ENCODE peak calls at places on chromosomes 13 and 19, in four cellular contexts. V is left lung; G is lung; K is CD8-positive, alpha-beta T cell. S is an unnamed sample.

GRCh38 chr19:29457413-29457812 is 68.4 kb upstream of the VSTM2B start:
- DNase-seq in V (no peak), G (no peak), K (no peak), S (no peak)

GRCh38 chr13:108948269-108948671 is 318.9 kb downstream of the MYO16 start:
- DNase-seq in K (no peak), V (no peak), G (no peak), S (no peak)

GRCh38 chr13:109058071-109058470 is 428.7 kb downstream of the MYO16 start:
- DNase-seq in V (no peak), G (no peak), K (no peak), S (no peak)

GRCh38 chr13:42760949-42761348 is 20.4 kb upstream of the FAM216B start:
- DNase-seq in K (no peak), G (no peak), V (no peak), S (no peak)

GRCh38 chr13:67515895-67516294 is 285.8 kb upstream of the PCDH9 start:
- DNase-seq in K (no peak), V (no peak), G (no peak), S (no peak)

GRCh38 chr13:42041684-42042035 is 6.8 kb upstream of the DGKH start:
- DNase-seq in K (no peak), G (peak; percentile 62), V (peak; percentile 78), S (peak; percentile 80)

GRCh38 chr19:31135841-31136240 is 213.4 kb downstream of the TSHZ3 start:
- DNase-seq in K (no peak), G (no peak), V (no peak), S (no peak)

GRCh38 chr19:55678121-55678671 is 3.2 kb downstream of the EPN1 start:
- DNase-seq in G (no peak), K (no peak), V (peak; percentile 81), S (peak; percentile 41)

GRCh38 chr19:40139533-40140287 is 49.0 kb upstream of the ZNF780A start:
- DNase-seq in G (no peak), V (no peak), K (no peak), S (no peak)

GRCh38 chr19:6577410-6578125 is 13.4 kb downstream of the CD70 start:
- DNase-seq in V (no peak), G (no peak), K (no peak), S (no peak)

GRCh38 chr13:107266657-107267056 is 698.7 kb upstream of the ARGLU1 start:
- DNase-seq in G (no peak), K (no peak), V (no peak), S (no peak)

GRCh38 chr13:64633948-64634347 is 2596.2 kb downstream of the PCDH9 start:
- DNase-seq in K (no peak), G (no peak), V (no peak), S (no peak)

GRCh38 chr19:11736696-11737095 is 2.0 kb downstream of the ZNF823 start:
- DNase-seq in V (no peak), G (peak; percentile 28), K (no peak), S (no peak)

GRCh38 chr19:37468961-37469777 is at the start of gene ZNF570:
- DNase-seq in V (peak; percentile 94), G (peak; percentile 89), K (peak; percentile 91), S (peak; percentile 25)

GRCh38 chr13:25375727-25376358 is 4.1 kb downstream of the ATP8A2 start:
- DNase-seq in V (no peak), K (peak; percentile 27), G (peak; percentile 33), S (no peak)

GRCh38 chr13:79483302-79483701 is 2.3 kb downstream of the NDFIP2 start:
- DNase-seq in G (no peak), V (no peak), K (no peak), S (no peak)

GRCh38 chr19:17753976-17754375 is 2.7 kb downstream of the FCHO1 start:
- DNase-seq in G (no peak), V (no peak), K (no peak), S (no peak)

GRCh38 chr13:112561478-112561877 is 26.5 kb downstream of the TUBGCP3 start:
- DNase-seq in G (no peak), V (no peak), K (no peak), S (no peak)

GRCh38 chr19:18161691-18162039 is 8.7 kb downstream of the PIK3R2 start:
- DNase-seq in V (no peak), G (no peak), K (no peak), S (no peak)

GRCh38 chr13:28392896-28393295 is 102.0 kb downstream of the FLT1 start:
- DNase-seq in V (no peak), K (no peak), G (no peak), S (no peak)

GRCh38 chr13:106033634-106034033 is 501.8 kb downstream of the EFNB2 start:
- DNase-seq in G (no peak), K (no peak), V (no peak), S (no peak)

GRCh38 chr19:46766569-46767317 is 20.5 kb upstream of the STRN4 start:
- DNase-seq in K (peak; percentile 66), V (peak; percentile 82), G (no peak), S (no peak)

GRCh38 chr19:2232286-2233151 is 3.6 kb downstream of the PLEKHJ1 start:
- DNase-seq in V (no peak), G (no peak), K (no peak), S (no peak)

GRCh38 chr13:107202371-107203023 is 634.6 kb upstream of the ARGLU1 start:
- DNase-seq in K (no peak), V (no peak), G (peak; percentile 37), S (no peak)

GRCh38 chr13:76723551-76724232 is 162.5 kb downstream of the KCTD12 start:
- DNase-seq in V (no peak), G (peak; percentile 30), K (peak; percentile 17), S (no peak)

GRCh38 chr13:110421696-110422395 is 114.8 kb downstream of the COL4A2 start:
- DNase-seq in G (no peak), K (no peak), V (no peak), S (no peak)

GRCh38 chr13:42571895-42572294 is 2.1 kb upstream of the TNFSF11 start:
- DNase-seq in V (no peak), G (no peak), K (no peak), S (no peak)

GRCh38 chr19:54481326-54481930 is 8.3 kb upstream of the CDC42EP5 start:
- DNase-seq in V (no peak), K (peak; percentile 37), G (no peak), S (no peak)

GRCh38 chr19:2507109-2507508 is 31.2 kb downstream of the GADD45B start:
- DNase-seq in V (no peak), K (peak; percentile 26), G (peak; percentile 36), S (peak; percentile 75)

GRCh38 chr13:107434347-107434746 is 781.0 kb downstream of the LIG4 start:
- DNase-seq in K (no peak), G (no peak), V (no peak), S (no peak)

GRCh38 chr19:18156841-18157464 is 4.0 kb downstream of the PIK3R2 start:
- DNase-seq in K (no peak), V (peak; percentile 92), G (peak; percentile 88), S (peak; percentile 82)

GRCh38 chr13:41236369-41236768 is 27.0 kb downstream of the MTRF1 start:
- DNase-seq in K (no peak), G (no peak), V (no peak), S (no peak)

GRCh38 chr13:93535256-93535655 is 308.6 kb downstream of the GPC6 start:
- DNase-seq in V (no peak), K (no peak), G (no peak), S (no peak)

GRCh38 chr19:11887618-11888531 is at the start of gene ZNF69:
- DNase-seq in K (peak; percentile 76), G (peak; percentile 92), V (peak; percentile 92), S (peak; percentile 59)

GRCh38 chr19:56720281-56720680 is 48.7 kb upstream of the ZNF835 start:
- DNase-seq in G (no peak), V (no peak), K (no peak), S (no peak)

GRCh38 chr19:11261902-11262839 is at the start of gene DOCK6:
- DNase-seq in V (peak; percentile 84), G (no peak), K (no peak), S (no peak)

GRCh38 chr19:43316591-43317319 is 36.7 kb upstream of the CD177 start:
- DNase-seq in V (no peak), G (no peak), K (no peak), S (no peak)

GRCh38 chr13:76016799-76017198 is 380.7 kb downstream of the LMO7 start:
- DNase-seq in G (no peak), V (no peak), K (no peak), S (no peak)

GRCh38 chr19:16359964-16360363 is 35.3 kb downstream of the KLF2 start:
- DNase-seq in G (no peak), V (no peak), K (no peak), S (no peak)

GRCh38 chr19:16358456-16358855 is 33.8 kb downstream of the KLF2 start:
- DNase-seq in G (no peak), K (no peak), V (peak; percentile 54), S (no peak)

GRCh38 chr19:16351133-16351809 is 26.6 kb downstream of the KLF2 start:
- DNase-seq in V (no peak), K (no peak), G (no peak), S (no peak)

GRCh38 chr19:16359074-16359473 is 34.4 kb downstream of the KLF2 start:
- DNase-seq in K (no peak), G (no peak), V (peak; percentile 34), S (no peak)

GRCh38 chr19:16355293-16356043 is 30.8 kb downstream of the KLF2 start:
- DNase-seq in K (no peak), G (no peak), V (no peak), S (no peak)
- H3K4me1 ChIP-seq in K (peaks cover 56% of the 10 kb centered on the region), G (no peaks in the 10 kb centered on the region), V (peaks cover 47% of the 10 kb centered on the region), S (no peaks in the 10 kb centered on the region)

GRCh38 chr19:48674216-48674809 is 1.5 kb upstream of the NTN5 start:
- DNase-seq in G (no peak), V (no peak), K (no peak), S (no peak)
- TF ChIP-seq CTCF in G (no peak), V (no peak), K (no peak), S (no peak)

DNA sequence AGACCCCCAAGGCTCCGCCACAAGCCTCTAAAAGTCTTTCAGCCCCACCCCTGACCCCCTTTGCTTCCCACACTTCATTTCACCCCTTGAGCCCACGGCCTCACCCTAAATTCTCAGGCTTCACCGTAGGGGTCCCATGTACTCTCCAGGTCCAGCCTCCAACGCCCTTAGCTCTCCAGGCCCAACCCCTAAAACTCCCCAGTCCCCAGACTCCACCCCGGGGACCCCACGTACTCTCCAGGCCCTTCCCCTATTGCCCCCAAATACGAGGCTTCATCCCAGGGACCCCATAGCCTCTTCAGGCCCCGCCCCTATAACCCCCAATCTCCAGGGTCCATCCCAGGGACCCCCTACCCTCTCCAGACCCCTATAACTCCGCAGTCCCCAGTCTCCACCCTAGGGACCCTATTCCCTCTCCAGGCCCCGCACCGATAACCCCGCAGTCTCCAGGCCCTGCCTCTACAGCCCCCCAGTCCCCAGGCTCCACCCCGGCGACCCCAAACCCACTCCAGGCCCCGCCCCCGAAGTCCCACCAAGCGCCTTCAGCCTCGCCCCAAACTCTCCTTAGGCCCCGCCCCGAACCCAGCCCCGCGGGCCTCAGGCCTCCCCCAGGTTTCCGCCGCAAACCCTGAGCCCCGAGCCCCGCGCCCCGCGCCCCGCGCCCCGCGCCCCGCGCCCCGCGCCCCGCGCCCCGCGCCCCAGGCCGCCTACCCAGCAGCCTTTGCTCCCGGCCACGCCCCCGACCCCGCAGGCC is 567 bp downstream of the MED16 start:
- DNase-seq in V (no peak), G (no peak), K (no peak), S (no peak)
- H3K4me1 ChIP-seq in V (peaks cover 14% of the 10 kb centered on the region), G (no peaks in the 10 kb centered on the region), K (peaks cover 11% of the 10 kb centered on the region), S (peaks cover 4% of the 10 kb centered on the region)

DNA sequence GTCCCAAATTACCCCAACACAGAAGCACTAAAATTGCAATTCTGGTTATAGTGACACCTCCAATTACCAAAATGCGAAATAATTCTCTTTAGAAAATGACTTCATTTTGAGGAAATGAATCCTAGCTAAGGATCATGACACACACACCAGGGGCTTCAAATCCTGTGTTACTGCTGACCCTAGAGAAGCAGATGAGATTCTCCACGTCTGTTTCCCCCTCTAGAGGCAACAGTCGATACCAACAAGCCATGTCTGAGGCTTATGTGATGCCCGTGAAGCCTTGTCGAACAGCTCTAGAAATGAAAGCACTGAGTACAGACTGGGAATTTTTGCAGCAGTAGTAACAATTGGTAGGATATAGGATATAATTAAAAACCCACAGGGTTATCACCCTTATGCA is 153.6 kb upstream of the TMTC4 start:
- DNase-seq in K (no peak), G (no peak), V (no peak), S (no peak)
- TF ChIP-seq CTCF in K (no peak), G (no peak), V (no peak), S (no peak)

S was measured in ascending aorta.